ENCODE peak calls at places on chromosomes 5 and 9, in eight cellular contexts. One of them, this sample, is unnamed.

GRCh38 chr9:89408628-89409101 is 89.2 kb downstream of the SEMA4D start:
- DNase-seq in activated effector memory CD4-positive, alpha-beta T cell treated with Interleukin-2 at 50 U/mL for 16 hours: peak; percentile 75
- DNase-seq in AG08396: no peak
- DNase-seq in T-cell: peak; percentile 74
- DNase-seq in stromal cell of bone marrow: no peak
- DNase-seq in HFFc6: no peak
- DNase-seq in fibroblast of lung: no peak
- DNase-seq in stimulated activated naive B cell treated with anti-CD40 and anti-IgM and Interleukin-4, amounts not matched to agents 10 μg/mL and 1 μg/mL and 100 μg/mL, for 72 hours: peak; percentile 24
- DNase-seq in this sample: no peak

GRCh38 chr5:158477214-158477613 is 618.3 kb upstream of the CLINT1 start:
- DNase-seq in activated effector memory CD4-positive, alpha-beta T cell treated with Interleukin-2 at 50 U/mL for 16 hours: no peak
- DNase-seq in AG08396: no peak
- DNase-seq in T-cell: no peak
- DNase-seq in stromal cell of bone marrow: no peak
- DNase-seq in HFFc6: no peak
- DNase-seq in fibroblast of lung: no peak
- DNase-seq in stimulated activated naive B cell treated with anti-CD40 and anti-IgM and Interleukin-4, amounts not matched to agents 10 μg/mL and 1 μg/mL and 100 μg/mL, for 72 hours: no peak
- DNase-seq in this sample: no peak

GRCh38 chr9:131776473-131776872 is 36.6 kb upstream of the RAPGEF1 start:
- DNase-seq in activated effector memory CD4-positive, alpha-beta T cell treated with Interleukin-2 at 50 U/mL for 16 hours: no peak
- DNase-seq in AG08396: peak; percentile 62
- DNase-seq in T-cell: no peak
- DNase-seq in stromal cell of bone marrow: peak; percentile 17
- DNase-seq in HFFc6: no peak
- DNase-seq in fibroblast of lung: peak; percentile 44
- DNase-seq in stimulated activated naive B cell treated with anti-CD40 and anti-IgM and Interleukin-4, amounts not matched to agents 10 μg/mL and 1 μg/mL and 100 μg/mL, for 72 hours: no peak
- DNase-seq in this sample: no peak

GRCh38 chr5:32961066-32961429 is 249.9 kb downstream of the NPR3 start:
- DNase-seq in activated effector memory CD4-positive, alpha-beta T cell treated with Interleukin-2 at 50 U/mL for 16 hours: no peak
- DNase-seq in AG08396: no peak
- DNase-seq in T-cell: no peak
- DNase-seq in stromal cell of bone marrow: peak; percentile 25
- DNase-seq in HFFc6: no peak
- DNase-seq in fibroblast of lung: no peak
- DNase-seq in stimulated activated naive B cell treated with anti-CD40 and anti-IgM and Interleukin-4, amounts not matched to agents 10 μg/mL and 1 μg/mL and 100 μg/mL, for 72 hours: no peak
- DNase-seq in this sample: no peak

GRCh38 chr5:93611510-93611899 is 28.5 kb downstream of the NR2F1 start:
- DNase-seq in activated effector memory CD4-positive, alpha-beta T cell treated with Interleukin-2 at 50 U/mL for 16 hours: no peak
- DNase-seq in AG08396: no peak
- DNase-seq in T-cell: no peak
- DNase-seq in stromal cell of bone marrow: no peak
- DNase-seq in HFFc6: no peak
- DNase-seq in fibroblast of lung: no peak
- DNase-seq in stimulated activated naive B cell treated with anti-CD40 and anti-IgM and Interleukin-4, amounts not matched to agents 10 μg/mL and 1 μg/mL and 100 μg/mL, for 72 hours: no peak
- DNase-seq in this sample: no peak

GRCh38 chr9:750264-750967 is 91.1 kb upstream of the DMRT1 start:
- DNase-seq in activated effector memory CD4-positive, alpha-beta T cell treated with Interleukin-2 at 50 U/mL for 16 hours: no peak
- DNase-seq in AG08396: no peak
- DNase-seq in T-cell: no peak
- DNase-seq in stromal cell of bone marrow: no peak
- DNase-seq in HFFc6: no peak
- DNase-seq in fibroblast of lung: no peak
- DNase-seq in stimulated activated naive B cell treated with anti-CD40 and anti-IgM and Interleukin-4, amounts not matched to agents 10 μg/mL and 1 μg/mL and 100 μg/mL, for 72 hours: no peak
- DNase-seq in this sample: peak; percentile 54

GRCh38 chr9:123028136-123028535 is 5.3 kb upstream of the GPR21 start:
- DNase-seq in activated effector memory CD4-positive, alpha-beta T cell treated with Interleukin-2 at 50 U/mL for 16 hours: no peak
- DNase-seq in AG08396: no peak
- DNase-seq in T-cell: no peak
- DNase-seq in stromal cell of bone marrow: no peak
- DNase-seq in HFFc6: no peak
- DNase-seq in fibroblast of lung: no peak
- DNase-seq in stimulated activated naive B cell treated with anti-CD40 and anti-IgM and Interleukin-4, amounts not matched to agents 10 μg/mL and 1 μg/mL and 100 μg/mL, for 72 hours: no peak
- DNase-seq in this sample: no peak

GRCh38 chr5:10222326-10222725 is 27.4 kb downstream of the ATPSCKMT start:
- DNase-seq in activated effector memory CD4-positive, alpha-beta T cell treated with Interleukin-2 at 50 U/mL for 16 hours: no peak
- DNase-seq in AG08396: no peak
- DNase-seq in T-cell: no peak
- DNase-seq in stromal cell of bone marrow: no peak
- DNase-seq in HFFc6: no peak
- DNase-seq in fibroblast of lung: peak; percentile 22
- DNase-seq in stimulated activated naive B cell treated with anti-CD40 and anti-IgM and Interleukin-4, amounts not matched to agents 10 μg/mL and 1 μg/mL and 100 μg/mL, for 72 hours: no peak
- DNase-seq in this sample: no peak

GRCh38 chr9:129270903-129271431 is 92.9 kb upstream of the IER5L start:
- DNase-seq in activated effector memory CD4-positive, alpha-beta T cell treated with Interleukin-2 at 50 U/mL for 16 hours: no peak
- DNase-seq in AG08396: no peak
- DNase-seq in T-cell: no peak
- DNase-seq in stromal cell of bone marrow: peak; percentile 89
- DNase-seq in HFFc6: peak; percentile 86
- DNase-seq in fibroblast of lung: peak; percentile 15
- DNase-seq in stimulated activated naive B cell treated with anti-CD40 and anti-IgM and Interleukin-4, amounts not matched to agents 10 μg/mL and 1 μg/mL and 100 μg/mL, for 72 hours: peak; percentile 59
- DNase-seq in this sample: no peak

GRCh38 chr5:1724822-1725602 is 74.6 kb downstream of the MRPL36 start:
- DNase-seq in activated effector memory CD4-positive, alpha-beta T cell treated with Interleukin-2 at 50 U/mL for 16 hours: peak; percentile 17
- DNase-seq in AG08396: peak; percentile 69
- DNase-seq in T-cell: no peak
- DNase-seq in stromal cell of bone marrow: no peak
- DNase-seq in HFFc6: no peak
- DNase-seq in fibroblast of lung: peak; percentile 4
- DNase-seq in stimulated activated naive B cell treated with anti-CD40 and anti-IgM and Interleukin-4, amounts not matched to agents 10 μg/mL and 1 μg/mL and 100 μg/mL, for 72 hours: no peak
- DNase-seq in this sample: peak; percentile 50

GRCh38 chr9:19484699-19485098 is 75.9 kb downstream of the ACER2 start:
- DNase-seq in activated effector memory CD4-positive, alpha-beta T cell treated with Interleukin-2 at 50 U/mL for 16 hours: no peak
- DNase-seq in AG08396: no peak
- DNase-seq in T-cell: no peak
- DNase-seq in stromal cell of bone marrow: no peak
- DNase-seq in HFFc6: no peak
- DNase-seq in fibroblast of lung: no peak
- DNase-seq in stimulated activated naive B cell treated with anti-CD40 and anti-IgM and Interleukin-4, amounts not matched to agents 10 μg/mL and 1 μg/mL and 100 μg/mL, for 72 hours: no peak
- DNase-seq in this sample: no peak

GRCh38 chr9:33795819-33796218 is 458 bp downstream of the PRSS3 start:
- DNase-seq in activated effector memory CD4-positive, alpha-beta T cell treated with Interleukin-2 at 50 U/mL for 16 hours: no peak
- DNase-seq in AG08396: no peak
- DNase-seq in T-cell: no peak
- DNase-seq in stromal cell of bone marrow: no peak
- DNase-seq in HFFc6: no peak
- DNase-seq in fibroblast of lung: no peak
- DNase-seq in stimulated activated naive B cell treated with anti-CD40 and anti-IgM and Interleukin-4, amounts not matched to agents 10 μg/mL and 1 μg/mL and 100 μg/mL, for 72 hours: no peak
- DNase-seq in this sample: no peak

GRCh38 chr5:38846379-38846967 is 661 bp downstream of the OSMR start:
- DNase-seq in activated effector memory CD4-positive, alpha-beta T cell treated with Interleukin-2 at 50 U/mL for 16 hours: no peak
- DNase-seq in AG08396: peak; percentile 29
- DNase-seq in T-cell: no peak
- DNase-seq in stromal cell of bone marrow: no peak
- DNase-seq in HFFc6: no peak
- DNase-seq in fibroblast of lung: peak; percentile 37
- DNase-seq in stimulated activated naive B cell treated with anti-CD40 and anti-IgM and Interleukin-4, amounts not matched to agents 10 μg/mL and 1 μg/mL and 100 μg/mL, for 72 hours: no peak
- DNase-seq in this sample: no peak

GRCh38 chr5:93580387-93581100 is 475 bp downstream of the NR2F1-AS1 start:
- DNase-seq in activated effector memory CD4-positive, alpha-beta T cell treated with Interleukin-2 at 50 U/mL for 16 hours: no peak
- DNase-seq in AG08396: no peak
- DNase-seq in T-cell: no peak
- DNase-seq in stromal cell of bone marrow: no peak
- DNase-seq in HFFc6: no peak
- DNase-seq in fibroblast of lung: peak; percentile 61
- DNase-seq in stimulated activated naive B cell treated with anti-CD40 and anti-IgM and Interleukin-4, amounts not matched to agents 10 μg/mL and 1 μg/mL and 100 μg/mL, for 72 hours: no peak
- DNase-seq in this sample: no peak

GRCh38 chr9:123064662-123065061 is 31.2 kb downstream of the GPR21 start:
- DNase-seq in activated effector memory CD4-positive, alpha-beta T cell treated with Interleukin-2 at 50 U/mL for 16 hours: no peak
- DNase-seq in AG08396: no peak
- DNase-seq in T-cell: no peak
- DNase-seq in stromal cell of bone marrow: no peak
- DNase-seq in HFFc6: no peak
- DNase-seq in fibroblast of lung: no peak
- DNase-seq in stimulated activated naive B cell treated with anti-CD40 and anti-IgM and Interleukin-4, amounts not matched to agents 10 μg/mL and 1 μg/mL and 100 μg/mL, for 72 hours: no peak
- DNase-seq in this sample: no peak

GRCh38 chr9:32218100-32218767 is 166.2 kb upstream of the ACO1 start:
- DNase-seq in activated effector memory CD4-positive, alpha-beta T cell treated with Interleukin-2 at 50 U/mL for 16 hours: no peak
- DNase-seq in AG08396: no peak
- DNase-seq in T-cell: no peak
- DNase-seq in stromal cell of bone marrow: no peak
- DNase-seq in HFFc6: no peak
- DNase-seq in fibroblast of lung: no peak
- DNase-seq in stimulated activated naive B cell treated with anti-CD40 and anti-IgM and Interleukin-4, amounts not matched to agents 10 μg/mL and 1 μg/mL and 100 μg/mL, for 72 hours: no peak
- DNase-seq in this sample: no peak

GRCh38 chr9:111348821-111349271 is 18.8 kb upstream of the OR2K2 start:
- DNase-seq in activated effector memory CD4-positive, alpha-beta T cell treated with Interleukin-2 at 50 U/mL for 16 hours: no peak
- DNase-seq in AG08396: no peak
- DNase-seq in T-cell: no peak
- DNase-seq in stromal cell of bone marrow: no peak
- DNase-seq in HFFc6: no peak
- DNase-seq in fibroblast of lung: peak; percentile 25
- DNase-seq in stimulated activated naive B cell treated with anti-CD40 and anti-IgM and Interleukin-4, amounts not matched to agents 10 μg/mL and 1 μg/mL and 100 μg/mL, for 72 hours: no peak
- DNase-seq in this sample: no peak

GRCh38 chr5:158922263-158922592 is 177.5 kb downstream of the EBF1 start:
- DNase-seq in activated effector memory CD4-positive, alpha-beta T cell treated with Interleukin-2 at 50 U/mL for 16 hours: no peak
- DNase-seq in AG08396: no peak
- DNase-seq in T-cell: no peak
- DNase-seq in stromal cell of bone marrow: no peak
- DNase-seq in HFFc6: no peak
- DNase-seq in fibroblast of lung: no peak
- DNase-seq in stimulated activated naive B cell treated with anti-CD40 and anti-IgM and Interleukin-4, amounts not matched to agents 10 μg/mL and 1 μg/mL and 100 μg/mL, for 72 hours: no peak
- DNase-seq in this sample: no peak

GRCh38 chr9:127130661-127131538 is 8.5 kb upstream of the ANGPTL2 start:
- DNase-seq in activated effector memory CD4-positive, alpha-beta T cell treated with Interleukin-2 at 50 U/mL for 16 hours: no peak
- DNase-seq in AG08396: peak; percentile 74
- DNase-seq in T-cell: no peak
- DNase-seq in stromal cell of bone marrow: peak; percentile 90
- DNase-seq in HFFc6: peak; percentile 87
- DNase-seq in fibroblast of lung: peak; percentile 94
- DNase-seq in stimulated activated naive B cell treated with anti-CD40 and anti-IgM and Interleukin-4, amounts not matched to agents 10 μg/mL and 1 μg/mL and 100 μg/mL, for 72 hours: no peak
- DNase-seq in this sample: peak; percentile 86

GRCh38 chr9:27538668-27539067 is 9.1 kb upstream of the MOB3B start:
- DNase-seq in activated effector memory CD4-positive, alpha-beta T cell treated with Interleukin-2 at 50 U/mL for 16 hours: no peak
- DNase-seq in AG08396: no peak
- DNase-seq in T-cell: no peak
- DNase-seq in stromal cell of bone marrow: no peak
- DNase-seq in HFFc6: no peak
- DNase-seq in fibroblast of lung: no peak
- DNase-seq in stimulated activated naive B cell treated with anti-CD40 and anti-IgM and Interleukin-4, amounts not matched to agents 10 μg/mL and 1 μg/mL and 100 μg/mL, for 72 hours: no peak
- DNase-seq in this sample: no peak

GRCh38 chr5:14041528-14042184 is 97.2 kb upstream of the DNAH5 start:
- DNase-seq in activated effector memory CD4-positive, alpha-beta T cell treated with Interleukin-2 at 50 U/mL for 16 hours: no peak
- DNase-seq in AG08396: no peak
- DNase-seq in T-cell: no peak
- DNase-seq in stromal cell of bone marrow: no peak
- DNase-seq in HFFc6: no peak
- DNase-seq in fibroblast of lung: peak; percentile 65
- DNase-seq in stimulated activated naive B cell treated with anti-CD40 and anti-IgM and Interleukin-4, amounts not matched to agents 10 μg/mL and 1 μg/mL and 100 μg/mL, for 72 hours: no peak
- DNase-seq in this sample: no peak

GRCh38 chr5:150783422-150783928 is 4.9 kb downstream of the SMIM3 start:
- DNase-seq in activated effector memory CD4-positive, alpha-beta T cell treated with Interleukin-2 at 50 U/mL for 16 hours: peak; percentile 58
- DNase-seq in AG08396: peak; percentile 55
- DNase-seq in T-cell: peak; percentile 68
- DNase-seq in stromal cell of bone marrow: peak; percentile 97
- DNase-seq in HFFc6: peak; percentile 96
- DNase-seq in fibroblast of lung: peak; percentile 93
- DNase-seq in stimulated activated naive B cell treated with anti-CD40 and anti-IgM and Interleukin-4, amounts not matched to agents 10 μg/mL and 1 μg/mL and 100 μg/mL, for 72 hours: no peak
- DNase-seq in this sample: peak; percentile 77

GRCh38 chr9:137130176-137130755 is 8.7 kb upstream of the GRIN1 start:
- DNase-seq in activated effector memory CD4-positive, alpha-beta T cell treated with Interleukin-2 at 50 U/mL for 16 hours: no peak
- DNase-seq in AG08396: no peak
- DNase-seq in T-cell: no peak
- DNase-seq in stromal cell of bone marrow: no peak
- DNase-seq in HFFc6: no peak
- DNase-seq in fibroblast of lung: no peak
- DNase-seq in stimulated activated naive B cell treated with anti-CD40 and anti-IgM and Interleukin-4, amounts not matched to agents 10 μg/mL and 1 μg/mL and 100 μg/mL, for 72 hours: no peak
- DNase-seq in this sample: no peak

GRCh38 chr5:987761-988160 is 20.8 kb upstream of the NKD2 start:
- DNase-seq in activated effector memory CD4-positive, alpha-beta T cell treated with Interleukin-2 at 50 U/mL for 16 hours: no peak
- DNase-seq in AG08396: no peak
- DNase-seq in T-cell: no peak
- DNase-seq in stromal cell of bone marrow: no peak
- DNase-seq in HFFc6: no peak
- DNase-seq in fibroblast of lung: no peak
- DNase-seq in stimulated activated naive B cell treated with anti-CD40 and anti-IgM and Interleukin-4, amounts not matched to agents 10 μg/mL and 1 μg/mL and 100 μg/mL, for 72 hours: no peak
- DNase-seq in this sample: no peak

GRCh38 chr5:177609076-177610059 is 9.4 kb downstream of the B4GALT7 start:
- DNase-seq in activated effector memory CD4-positive, alpha-beta T cell treated with Interleukin-2 at 50 U/mL for 16 hours: no peak
- DNase-seq in AG08396: no peak
- DNase-seq in T-cell: no peak
- DNase-seq in stromal cell of bone marrow: no peak
- DNase-seq in HFFc6: no peak
- DNase-seq in fibroblast of lung: no peak
- DNase-seq in stimulated activated naive B cell treated with anti-CD40 and anti-IgM and Interleukin-4, amounts not matched to agents 10 μg/mL and 1 μg/mL and 100 μg/mL, for 72 hours: no peak
- DNase-seq in this sample: peak; percentile 55

GRCh38 chr9:27152398-27152715 is 43.3 kb downstream of the TEK start:
- DNase-seq in activated effector memory CD4-positive, alpha-beta T cell treated with Interleukin-2 at 50 U/mL for 16 hours: no peak
- DNase-seq in AG08396: no peak
- DNase-seq in T-cell: no peak
- DNase-seq in stromal cell of bone marrow: no peak
- DNase-seq in HFFc6: no peak
- DNase-seq in fibroblast of lung: no peak
- DNase-seq in stimulated activated naive B cell treated with anti-CD40 and anti-IgM and Interleukin-4, amounts not matched to agents 10 μg/mL and 1 μg/mL and 100 μg/mL, for 72 hours: no peak
- DNase-seq in this sample: no peak

GRCh38 chr5:97383996-97384395 is 200.9 kb upstream of the RIOK2 start:
- DNase-seq in activated effector memory CD4-positive, alpha-beta T cell treated with Interleukin-2 at 50 U/mL for 16 hours: no peak
- DNase-seq in AG08396: peak; percentile 15
- DNase-seq in T-cell: no peak
- DNase-seq in stromal cell of bone marrow: no peak
- DNase-seq in HFFc6: peak; percentile 25
- DNase-seq in fibroblast of lung: peak; percentile 23
- DNase-seq in stimulated activated naive B cell treated with anti-CD40 and anti-IgM and Interleukin-4, amounts not matched to agents 10 μg/mL and 1 μg/mL and 100 μg/mL, for 72 hours: no peak
- DNase-seq in this sample: no peak